ENCODE peak calls at places on chromosomes 5 and 9, in four cellular contexts. Z is colonic mucosa, T is GM23248, R is lung. I is an unnamed sample. For H3K9me3, the result is how much of the 10 kb centered on the place peaks cover.

GRCh38 chr5:145130996-145131395 is 704.1 kb downstream of the PRELID2 start:
- DNase-seq in Z (no peak), T (peak), R (no peak), I (no peak)

GRCh38 chr5:159682623-159683022 is 233.7 kb upstream of the ADRA1B start:
- DNase-seq in Z (no peak), T (peak), R (no peak), I (no peak)

GRCh38 chr5:158807947-158808346 is 291.8 kb downstream of the EBF1 start:
- DNase-seq in Z (no peak), T (peak), R (no peak), I (no peak)

GRCh38 chr5:170070556-170071412 is 34.9 kb upstream of the FOXI1 start:
- DNase-seq in Z (peak), T (peak), R (no peak), I (no peak)

GRCh38 chr5:41414598-41414997 is 95.8 kb downstream of the PLCXD3 start:
- DNase-seq in Z (no peak), T (peak), R (no peak), I (no peak)

GRCh38 chr5:120655828-120656435 is 191.8 kb downstream of the PRR16 start:
- DNase-seq in Z (peak), T (peak), R (peak), I (no peak)

GRCh38 chr5:134114886-134115805 is 665 bp downstream of the TCF7 start:
- DNase-seq in Z (no peak), T (peak), R (peak), I (peak)

GRCh38 chr5:178564386-178564785 is 25.8 kb downstream of the COL23A1 start:
- DNase-seq in Z (no peak), T (no peak), R (no peak), I (no peak)

GRCh38 chr9:130579738-130580463 is 524 bp downstream of the FUBP3 start:
- DNase-seq in Z (no peak), T (peak), R (no peak), I (no peak)

GRCh38 chr5:122430328-122430586 is 118.2 kb downstream of the SNCAIP start:
- DNase-seq in Z (no peak), T (no peak), R (no peak), I (no peak)

GRCh38 chr9:121910491-121911040 is 182.5 kb downstream of the TTLL11 start:
- DNase-seq in Z (no peak), T (no peak), R (no peak), I (no peak)

GRCh38 chr5:82330921-82331320 is 52.8 kb upstream of the RPS23 start:
- DNase-seq in Z (no peak), T (no peak), R (no peak), I (no peak)

GRCh38 chr9:128001411-128002298 is 20.9 kb upstream of the EEIG1 start:
- DNase-seq in Z (no peak), T (peak), R (no peak), I (no peak)

GRCh38 chr5:172687983-172688734 is 47.1 kb downstream of the NEURL1B start:
- DNase-seq in Z (peak), T (no peak), R (no peak), I (no peak)

GRCh38 chr5:96149546-96149945 is 187.9 kb upstream of the ELL2 start:
- DNase-seq in Z (no peak), T (peak), R (no peak), I (no peak)

GRCh38 chr5:350355-350754 is 28.8 kb downstream of the AHRR start:
- DNase-seq in Z (no peak), T (peak), R (peak), I (no peak)

GRCh38 chr9:107932601-107933000 is 443.0 kb upstream of the KLF4 start:
- DNase-seq in Z (no peak), T (peak), R (no peak), I (no peak)

GRCh38 chr5:116522737-116523136 is 51.9 kb downstream of the SEMA6A start:
- DNase-seq in Z (no peak), T (no peak), R (no peak), I (no peak)

GRCh38 chr9:13651969-13652663 is 372.6 kb upstream of the MPDZ start:
- DNase-seq in Z (no peak), T (no peak), R (no peak), I (no peak)

GRCh38 chr9:70438341-70438924 is 24.0 kb upstream of the KLF9 start:
- DNase-seq in Z (peak), T (peak), R (peak), I (no peak)

GRCh38 chr9:8492034-8492433 is 692.5 kb upstream of the DMAC1 start:
- DNase-seq in Z (no peak), T (no peak), R (no peak), I (no peak)

GRCh38 chr5:134648425-134649162 is at the start of gene SEC24A:
- DNase-seq in Z (peak), T (peak), R (peak), I (peak)

GRCh38 chr5:21219255-21219654 is 1231.3 kb upstream of the CDH18 start:
- DNase-seq in Z (no peak), T (no peak), R (no peak), I (no peak)

GRCh38 chr9:110911659-110912473 is 126.4 kb downstream of the LPAR1 start:
- DNase-seq in Z (no peak), T (peak), R (no peak), I (no peak)

GRCh38 chr5:149466457-149466972 is 84.7 kb downstream of the CSNK1A1 start:
- DNase-seq in Z (peak), T (peak), R (no peak), I (no peak)

GRCh38 chr9:113649054-113649453 is 185.5 kb downstream of the RGS3 start:
- DNase-seq in Z (no peak), T (peak), R (no peak), I (no peak)

GRCh38 chr5:150484964-150485769 is 22.8 kb upstream of the NDST1 start:
- DNase-seq in Z (no peak), T (peak), R (no peak), I (no peak)

GRCh38 chr9:34373749-34374148 is 2.9 kb downstream of the MYORG start:
- DNase-seq in Z (no peak), T (no peak), R (no peak), I (no peak)

GRCh38 chr5:9888517-9888916 is 258.4 kb upstream of the TAS2R1 start:
- DNase-seq in Z (no peak), T (peak), R (no peak), I (no peak)

GRCh38 chr9:33524431-33524947 is 438 bp downstream of the ANKRD18B start:
- DNase-seq in Z (no peak), T (peak), R (no peak), I (no peak)

GRCh38 chr9:15182003-15182695 is 124.9 kb downstream of the TTC39B start:
- DNase-seq in Z (no peak), T (no peak), R (no peak), I (no peak)

GRCh38 chr5:159301351-159301911 is 28.9 kb downstream of the IL12B start:
- DNase-seq in Z (no peak), T (no peak), R (no peak), I (no peak)

GRCh38 chr5:1808466-1808865 is 7.3 kb downstream of the NDUFS6 start:
- DNase-seq in Z (no peak), T (peak), R (no peak), I (no peak)

GRCh38 chr5:154940772-154941620 is at the start of gene MRPL22:
- DNase-seq in Z (peak), T (peak), R (peak), I (peak)

GRCh38 chr5:123835421-123835820 is 323.4 kb downstream of the CSNK1G3 start:
- DNase-seq in Z (no peak), T (no peak), R (no peak), I (no peak)

GRCh38 chr9:97991818-97992217 is 8.7 kb downstream of the ANP32B start:
- DNase-seq in Z (no peak), T (no peak), R (no peak), I (no peak)

GRCh38 chr9:109934499-109935214 is 154.7 kb downstream of the PALM2AKAP2 start:
- DNase-seq in Z (no peak), T (no peak), R (no peak), I (no peak)

GRCh38 chr9:72131206-72131605 is 18.0 kb upstream of the GDA start:
- DNase-seq in Z (no peak), T (no peak), R (no peak), I (no peak)
- H3K27ac ChIP-seq in Z (no peak), T (no peak), R (no peak), I (no peak)

GRCh38 chr9:137717776-137718327 is 99.0 kb downstream of the EHMT1 start:
- DNase-seq in Z (no peak), T (no peak), R (no peak), I (no peak)

GRCh38 chr9:137716694-137717287 is 98.0 kb downstream of the EHMT1 start:
- DNase-seq in Z (no peak), T (no peak), R (no peak), I (no peak)

GRCh38 chr9:137721479-137721878 is 102.7 kb downstream of the EHMT1 start:
- DNase-seq in Z (no peak), T (no peak), R (no peak), I (no peak)

GRCh38 chr9:137720571-137721110 is 101.8 kb downstream of the EHMT1 start:
- DNase-seq in Z (no peak), T (peak), R (no peak), I (no peak)

DNA sequence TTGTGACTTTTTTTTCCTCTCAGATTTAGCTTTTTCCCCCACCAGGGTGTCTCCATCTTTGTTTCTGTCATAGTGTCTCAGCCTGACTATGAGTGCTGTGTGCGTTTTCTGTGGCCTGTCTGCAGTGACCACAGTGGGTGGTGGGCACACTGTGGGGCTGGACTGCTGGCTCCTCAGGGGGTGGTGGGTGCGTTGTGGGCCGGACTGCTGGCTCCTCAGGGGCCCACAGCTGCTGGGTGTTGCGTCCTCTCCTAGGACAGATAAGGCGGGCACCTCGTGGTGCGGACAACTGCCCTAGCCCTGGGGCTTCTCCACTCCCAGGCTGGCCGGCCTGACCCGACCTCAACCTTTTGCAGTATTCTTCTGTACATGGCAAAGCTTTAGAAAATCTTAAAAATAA is 100.4 kb downstream of the EHMT1 start:
- DNase-seq in Z (no peak), T (no peak), R (no peak), I (no peak)
- H3K9me3 ChIP-seq in Z (under half), T (under half), R (under half), I (under half)

DNA sequence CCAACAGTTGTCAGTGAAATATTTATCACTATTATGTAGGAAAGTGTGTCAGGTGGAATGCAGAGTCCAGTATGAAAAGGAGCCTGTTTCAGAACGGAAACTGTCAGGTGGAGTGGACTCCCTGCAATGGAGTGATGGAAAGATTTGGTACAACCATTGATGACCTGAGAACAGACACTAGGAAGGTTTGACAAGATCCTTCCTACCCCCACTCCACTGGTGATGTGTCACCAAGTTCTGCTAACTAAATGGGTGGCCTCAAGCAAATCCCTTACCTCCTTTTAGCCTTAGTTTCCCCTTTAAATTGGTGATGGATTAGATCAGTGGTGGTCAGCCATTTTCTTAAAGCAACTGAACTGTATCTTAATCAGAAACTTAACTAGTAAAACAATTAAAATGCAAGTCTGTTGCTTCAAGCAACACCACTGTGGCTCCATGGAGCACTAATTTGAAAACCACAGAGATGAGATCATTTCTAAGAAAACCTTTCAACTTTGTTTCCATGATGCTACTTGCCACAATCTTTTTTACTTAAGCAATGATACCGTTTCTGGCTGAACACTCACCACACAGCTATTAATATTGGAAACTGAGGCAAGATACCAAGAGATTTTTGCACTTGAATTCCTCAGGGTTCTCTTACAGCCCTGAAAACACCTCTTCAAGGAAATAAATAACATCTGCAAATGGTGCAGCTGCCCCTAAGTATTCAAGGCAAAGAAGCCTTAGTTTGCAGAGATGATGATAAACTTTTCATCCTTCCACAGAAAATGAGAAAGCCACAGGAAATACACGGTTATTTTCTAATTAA is 140.6 kb downstream of the ERCC6L2 start:
- DNase-seq in Z (no peak), T (peak), R (no peak), I (no peak)
- H3K27ac ChIP-seq in Z (no peak), T (no peak), R (no peak), I (peak)

GRCh38 chr9:40928803-40929487 is 199.5 kb downstream of the FOXD4L6 start:
- DNase-seq in Z (no peak), T (no peak), R (peak), I (no peak)

GRCh38 chr9:40927851-40928802 is 200.4 kb downstream of the FOXD4L6 start:
- DNase-seq in Z (no peak), T (no peak), R (no peak), I (no peak)

GRCh38 chr9:40927260-40927631 is 201.2 kb downstream of the FOXD4L6 start:
- DNase-seq in Z (no peak), T (no peak), R (no peak), I (no peak)

GRCh38 chr9:40926404-40927259 is 201.8 kb downstream of the FOXD4L6 start:
- DNase-seq in Z (no peak), T (no peak), R (no peak), I (no peak)

GRCh38 chr9:40925149-40925548 is 203.3 kb downstream of the FOXD4L6 start:
- DNase-seq in Z (no peak), T (no peak), R (no peak), I (no peak)
- H3K9me3 ChIP-seq in Z (under half), T (under half), R (half or more), I (half or more)

GRCh38 chr9:91116226-91116625 is 245.5 kb downstream of the AUH start:
- DNase-seq in Z (no peak), T (no peak), R (no peak), I (no peak)

GRCh38 chr9:91113026-91113425 is 248.7 kb downstream of the AUH start:
- DNase-seq in Z (no peak), T (no peak), R (no peak), I (no peak)

GRCh38 chr9:91111876-91112275 is 249.8 kb downstream of the AUH start:
- DNase-seq in Z (no peak), T (no peak), R (no peak), I (no peak)

GRCh38 chr9:91116711-91117110 is 245.0 kb downstream of the AUH start:
- DNase-seq in Z (no peak), T (no peak), R (no peak), I (no peak)

DNA sequence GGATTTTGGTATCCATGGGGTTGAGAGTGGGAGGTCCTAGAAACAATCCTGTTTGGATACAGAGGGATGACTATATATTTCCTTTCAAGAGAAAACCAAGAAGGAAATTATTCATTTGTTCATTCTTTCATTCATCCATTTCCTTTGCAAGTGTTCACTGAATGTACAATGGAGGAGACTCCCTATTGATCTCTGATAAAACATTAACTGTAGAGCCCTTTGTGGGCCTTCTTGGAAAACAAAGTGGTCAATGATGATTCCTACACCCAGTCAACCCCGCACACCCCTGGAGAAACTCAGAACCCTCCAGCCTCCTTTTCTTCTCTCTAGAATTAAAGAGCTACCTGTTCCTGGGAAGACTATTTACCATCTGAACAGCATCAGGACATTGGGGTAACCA is 247.3 kb downstream of the AUH start:
- DNase-seq in Z (no peak), T (no peak), R (no peak), I (no peak)
- H3K27ac ChIP-seq in Z (no peak), T (no peak), R (no peak), I (no peak)

GRCh38 chr5:165607026-165607425 is 2101.6 kb downstream of the MAT2B start:
- DNase-seq in Z (no peak), T (no peak), R (no peak), I (no peak)
- H3K9me3 ChIP-seq in Z (under half), T (under half), R (under half), I (under half)